ENCODE peak calls at places on chromosomes 2 and 18, in five cellular contexts. G is fibroblast of mammary gland, D is IMR-90, M is AG04450, F is neural progenitor cell. B is an unnamed sample.

GRCh38 chr2:127124426-127124825 is 17.5 kb upstream of the BIN1 start:
- DNase-seq in F (no peak), M (no peak), G (no peak), D (no peak), B (no peak)

GRCh38 chr2:218015831-218016521 is 13.2 kb upstream of the TNS1 start:
- DNase-seq in D (no peak), M (no peak), G (no peak), F (peak; percentile 61), B (no peak)

GRCh38 chr2:46780801-46781445 is 134.7 kb downstream of the MCFD2 start:
- DNase-seq in G (no peak), F (peak; percentile 73), M (no peak), D (peak; percentile 56), B (peak; percentile 57)

GRCh38 chr2:45382744-45383143 is 228.3 kb downstream of the SRBD1 start:
- DNase-seq in G (peak; percentile 53), F (no peak), D (peak; percentile 65), M (peak; percentile 13), B (peak; percentile 76)

GRCh38 chr2:141109633-141110032 is 1021.2 kb downstream of the LRP1B start:
- DNase-seq in G (peak; percentile 3), F (peak; percentile 24), M (no peak), D (no peak), B (peak; percentile 5)

GRCh38 chr2:190512539-190513095 is 21.9 kb downstream of the NEMP2 start:
- DNase-seq in D (no peak), F (no peak), G (no peak), M (no peak), B (no peak)

GRCh38 chr2:28552045-28552823 is 56.4 kb downstream of the PLB1 start:
- DNase-seq in F (no peak), M (no peak), D (peak; percentile 72), G (peak; percentile 82), B (peak; percentile 39)

GRCh38 chr2:192675640-192676039 is 480.9 kb upstream of the TMEFF2 start:
- DNase-seq in F (no peak), G (peak; percentile 0), M (no peak), D (no peak), B (no peak)

GRCh38 chr2:10932345-10933151 is 20.8 kb downstream of the KCNF1 start:
- DNase-seq in M (no peak), G (no peak), F (no peak), D (peak; percentile 36), B (peak; percentile 35)

GRCh38 chr18:5456577-5457466 is 87.0 kb downstream of the EPB41L3 start:
- DNase-seq in F (peak; percentile 81), M (no peak), G (peak; percentile 58), D (peak; percentile 62), B (peak; percentile 66)

GRCh38 chr18:79384834-79385233 is 10.9 kb upstream of the NFATC1 start:
- DNase-seq in D (no peak), F (no peak), M (no peak), G (no peak), B (no peak)

GRCh38 chr2:111239107-111239506 is 118.4 kb downstream of the BCL2L11 start:
- DNase-seq in M (no peak), G (no peak), D (no peak), F (no peak), B (no peak)

GRCh38 chr2:86370579-86370978 is 33.2 kb upstream of the REEP1 start:
- DNase-seq in G (no peak), F (no peak), D (no peak), M (no peak), B (no peak)

GRCh38 chr18:58464104-58464625 is 164.7 kb downstream of the ALPK2 start:
- DNase-seq in M (no peak), F (no peak), G (no peak), D (no peak), B (no peak)

GRCh38 chr2:19764998-19765397 is 136.8 kb downstream of the TTC32 start:
- DNase-seq in D (peak; percentile 65), G (no peak), F (no peak), M (no peak), B (peak; percentile 79)

GRCh38 chr2:222844323-222844722 is 16.5 kb upstream of the ACSL3 start:
- DNase-seq in M (peak; percentile 58), F (no peak), G (peak; percentile 96), D (peak; percentile 96), B (peak; percentile 92)

GRCh38 chr18:8208716-8209115 is 400.5 kb upstream of the RAB12 start:
- DNase-seq in G (no peak), M (no peak), F (no peak), D (no peak), B (no peak)

GRCh38 chr2:44940053-44940494 is 1.4 kb upstream of the SIX3 start:
- DNase-seq in M (no peak), G (no peak), D (no peak), F (peak; percentile 65), B (no peak)

GRCh38 chr2:217935901-217936684 is 66.7 kb downstream of the TNS1 start:
- DNase-seq in M (no peak), F (no peak), D (peak; percentile 52), G (peak; percentile 38), B (peak; percentile 70)

GRCh38 chr18:74268933-74269620 is 22.7 kb downstream of the CYB5A start:
- DNase-seq in G (no peak), F (no peak), M (no peak), D (no peak), B (peak; percentile 48)

GRCh38 chr2:101355561-101356130 is 31.7 kb downstream of the CREG2 start:
- DNase-seq in D (no peak), F (no peak), G (peak; percentile 31), M (no peak), B (no peak)

GRCh38 chr2:236622201-236622600 is 52.6 kb downstream of the ACKR3 start:
- DNase-seq in M (no peak), G (no peak), F (no peak), D (no peak), B (no peak)

GRCh38 chr2:6927186-6927585 is 10.0 kb downstream of the RNF144A start:
- DNase-seq in G (no peak), D (no peak), M (no peak), F (no peak), B (no peak)

GRCh38 chr2:61705625-61706024 is 148.2 kb downstream of the FAM161A start:
- DNase-seq in M (no peak), D (no peak), F (no peak), G (no peak), B (no peak)

GRCh38 chr2:126998486-126998885 is 99.8 kb downstream of the TEX51 start:
- DNase-seq in G (no peak), D (no peak), F (no peak), M (no peak), B (no peak)

GRCh38 chr2:127743477-127744026 is 42.3 kb downstream of the SFT2D3 start:
- DNase-seq in D (no peak), G (no peak), M (no peak), F (no peak), B (no peak)

DNA sequence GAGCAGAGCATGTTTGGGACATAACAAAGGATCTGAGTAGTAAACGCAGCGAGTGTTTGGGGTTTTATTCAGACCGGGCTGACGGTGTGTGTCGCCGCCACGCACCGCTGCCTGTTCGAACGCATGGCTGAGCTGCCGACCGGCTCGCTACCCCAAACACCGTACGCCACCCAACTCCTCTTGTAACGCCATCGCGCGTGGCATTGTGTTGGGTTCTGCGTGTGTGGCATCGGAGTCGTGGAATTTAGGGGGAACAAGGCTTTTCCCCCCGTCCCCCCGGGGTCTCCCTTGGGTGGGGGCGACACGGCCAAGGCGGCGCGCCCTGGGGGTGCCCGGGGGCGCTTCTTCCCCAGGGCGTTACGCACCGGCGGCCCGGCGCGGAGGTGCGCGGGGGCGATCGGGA is 464 bp upstream of the NRP2 start:
- DNase-seq in D (no peak), M (no peak), F (peak; percentile 73), G (no peak), B (peak; percentile 31)
- H3K4me3 ChIP-seq in D (peak overlapping the region; percentile 90), M (peak overlapping the region; percentile 70), F (peak overlapping the region; percentile 65), G (peak overlapping the region; percentile 56), B (peak overlapping the region; percentile 58)

DNA sequence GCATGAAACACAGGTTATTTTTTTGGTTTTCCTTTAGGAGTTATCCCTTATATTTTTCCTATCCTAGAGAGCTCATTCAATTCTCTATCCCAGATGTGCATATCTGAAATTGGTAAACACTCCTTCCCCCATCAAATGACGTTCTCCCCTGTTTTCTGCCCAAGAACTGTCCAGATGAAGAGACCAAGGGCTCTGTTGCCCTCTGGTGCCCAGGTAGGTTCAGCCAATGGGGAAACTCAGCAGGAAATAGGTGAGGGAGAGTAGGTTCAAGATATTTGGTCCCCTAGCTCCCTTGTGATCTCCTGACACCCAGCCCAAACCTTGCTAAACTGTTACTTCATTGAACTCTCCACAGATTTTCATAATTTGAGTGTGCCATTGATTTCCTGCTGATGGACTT is 14.1 kb upstream of the INO80C start:
- DNase-seq in G (no peak), M (no peak), F (no peak), D (no peak), B (no peak)
- TF ChIP-seq CTCF in G (no peak), M (peak; percentile 8), F (no peak), D (no peak), B (no peak)

GRCh38 chr2:161771148-161771547 is 146.9 kb downstream of the SLC4A10 start:
- DNase-seq in M (no peak), G (no peak), D (no peak), F (no peak), B (no peak)
- H3K4me3 ChIP-seq in M (no peak overlapping the region), G (no peak overlapping the region), D (no peak overlapping the region), F (no peak overlapping the region), B (no peak overlapping the region)

GRCh38 chr2:231795525-231796327 is 9.5 kb downstream of the COPS7B start:
- DNase-seq in M (peak; percentile 34), F (peak; percentile 22), G (peak; percentile 76), D (peak; percentile 75), B (peak; percentile 81)
- TF ChIP-seq CTCF in M (peak; percentile 52), F (peak; percentile 28), G (peak; percentile 32), D (peak; percentile 39), B (peak; percentile 48)

DNA sequence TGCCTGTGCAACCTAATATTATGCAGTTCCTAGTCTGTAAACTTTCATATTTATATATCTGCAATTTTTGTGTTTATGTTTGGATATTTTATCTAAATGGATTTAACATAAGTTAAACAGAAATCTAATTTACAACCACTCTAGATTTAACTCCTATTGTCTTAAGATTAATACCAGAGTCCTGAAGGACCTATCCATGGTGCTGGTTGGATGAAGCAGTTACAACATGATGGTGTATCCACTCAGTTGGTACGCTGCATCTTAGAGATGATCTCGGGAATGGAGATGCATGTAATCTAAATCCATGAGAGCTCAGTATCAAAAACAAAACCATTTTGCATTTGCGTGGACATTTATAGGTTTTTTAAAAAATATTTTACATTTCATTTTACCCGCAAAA is 745.9 kb upstream of the SLC8A1 start:
- DNase-seq in M (no peak), G (peak; percentile 13), F (peak; percentile 13), D (no peak), B (peak; percentile 23)
- H3K4me3 ChIP-seq in M (no peak overlapping the region), G (no peak overlapping the region), F (no peak overlapping the region), D (no peak overlapping the region), B (no peak overlapping the region)

B was measured in fibroblast of pulmonary artery.